ENCODE peak calls at places on chromosomes 1 and 21, in eight cellular contexts. One of them, this sample, is unnamed.
A peak's percentile ranks its signal among the peaks of the same experiment; 100 is the strongest.

GRCh38 chr1:7842517-7842916 is 10.3 kb downstream of the UTS2 start:
- DNase-seq in lower lobe of right lung: no peak
- DNase-seq in tibial nerve: no peak
- DNase-seq in upper lobe of right lung: no peak
- DNase-seq in heart right ventricle: no peak
- DNase-seq in esophagus squamous epithelium: no peak
- DNase-seq in astrocyte: no peak
- DNase-seq in aorta: no peak
- DNase-seq in this sample: no peak

GRCh38 chr1:115668579-115668978 is 26.8 kb downstream of the VANGL1 start:
- DNase-seq in lower lobe of right lung: no peak
- DNase-seq in tibial nerve: no peak
- DNase-seq in upper lobe of right lung: no peak
- DNase-seq in heart right ventricle: no peak
- DNase-seq in esophagus squamous epithelium: no peak
- DNase-seq in astrocyte: peak; percentile 82
- DNase-seq in aorta: no peak
- DNase-seq in this sample: no peak

GRCh38 chr1:67204298-67204697 is 38.0 kb downstream of the IL23R start:
- DNase-seq in lower lobe of right lung: no peak
- DNase-seq in tibial nerve: no peak
- DNase-seq in upper lobe of right lung: no peak
- DNase-seq in heart right ventricle: no peak
- DNase-seq in esophagus squamous epithelium: no peak
- DNase-seq in astrocyte: no peak
- DNase-seq in aorta: no peak
- DNase-seq in this sample: no peak

GRCh38 chr1:219928791-219929118 is 398 bp upstream of the SLC30A10 start:
- DNase-seq in lower lobe of right lung: no peak
- DNase-seq in tibial nerve: no peak
- DNase-seq in upper lobe of right lung: no peak
- DNase-seq in heart right ventricle: no peak
- DNase-seq in esophagus squamous epithelium: no peak
- DNase-seq in astrocyte: no peak
- DNase-seq in aorta: no peak
- DNase-seq in this sample: no peak

GRCh38 chr1:75136921-75137641 is 2.9 kb downstream of the LHX8 start:
- DNase-seq in lower lobe of right lung: no peak
- DNase-seq in tibial nerve: no peak
- DNase-seq in upper lobe of right lung: no peak
- DNase-seq in heart right ventricle: no peak
- DNase-seq in esophagus squamous epithelium: no peak
- DNase-seq in astrocyte: no peak
- DNase-seq in aorta: no peak
- DNase-seq in this sample: no peak

GRCh38 chr1:230643887-230644286 is 1.6 kb downstream of the COG2 start:
- DNase-seq in lower lobe of right lung: no peak
- DNase-seq in tibial nerve: no peak
- DNase-seq in upper lobe of right lung: no peak
- DNase-seq in heart right ventricle: no peak
- DNase-seq in esophagus squamous epithelium: no peak
- DNase-seq in astrocyte: peak; percentile 34
- DNase-seq in aorta: no peak
- DNase-seq in this sample: no peak

GRCh38 chr1:202745313-202745888 is 35.1 kb upstream of the SYT2 start:
- DNase-seq in lower lobe of right lung: no peak
- DNase-seq in tibial nerve: no peak
- DNase-seq in upper lobe of right lung: no peak
- DNase-seq in heart right ventricle: no peak
- DNase-seq in esophagus squamous epithelium: no peak
- DNase-seq in astrocyte: no peak
- DNase-seq in aorta: no peak
- DNase-seq in this sample: no peak

GRCh38 chr1:9500756-9501754 is 38.2 kb upstream of the SLC25A33 start:
- DNase-seq in lower lobe of right lung: no peak
- DNase-seq in tibial nerve: no peak
- DNase-seq in upper lobe of right lung: no peak
- DNase-seq in heart right ventricle: no peak
- DNase-seq in esophagus squamous epithelium: no peak
- DNase-seq in astrocyte: no peak
- DNase-seq in aorta: no peak
- DNase-seq in this sample: no peak

GRCh38 chr21:32136546-32136945 is 142.3 kb downstream of the MIS18A start:
- DNase-seq in lower lobe of right lung: no peak
- DNase-seq in tibial nerve: no peak
- DNase-seq in upper lobe of right lung: no peak
- DNase-seq in heart right ventricle: no peak
- DNase-seq in esophagus squamous epithelium: no peak
- DNase-seq in astrocyte: no peak
- DNase-seq in aorta: no peak
- DNase-seq in this sample: no peak

GRCh38 chr1:91650764-91651163 is 150.1 kb downstream of the CDC7 start:
- DNase-seq in lower lobe of right lung: no peak
- DNase-seq in tibial nerve: peak; percentile 61
- DNase-seq in upper lobe of right lung: no peak
- DNase-seq in heart right ventricle: peak; percentile 19
- DNase-seq in esophagus squamous epithelium: no peak
- DNase-seq in astrocyte: peak; percentile 97
- DNase-seq in aorta: peak; percentile 82
- DNase-seq in this sample: no peak

GRCh38 chr1:182888736-182889531 is 49.8 kb downstream of the DHX9 start:
- DNase-seq in lower lobe of right lung: no peak
- DNase-seq in tibial nerve: no peak
- DNase-seq in upper lobe of right lung: no peak
- DNase-seq in heart right ventricle: no peak
- DNase-seq in esophagus squamous epithelium: no peak
- DNase-seq in astrocyte: peak; percentile 48
- DNase-seq in aorta: no peak
- DNase-seq in this sample: no peak

GRCh38 chr1:157878059-157878458 is 36.5 kb upstream of the CD5L start:
- DNase-seq in lower lobe of right lung: no peak
- DNase-seq in tibial nerve: no peak
- DNase-seq in upper lobe of right lung: no peak
- DNase-seq in heart right ventricle: no peak
- DNase-seq in esophagus squamous epithelium: no peak
- DNase-seq in astrocyte: peak; percentile 16
- DNase-seq in aorta: no peak
- DNase-seq in this sample: no peak

DNA sequence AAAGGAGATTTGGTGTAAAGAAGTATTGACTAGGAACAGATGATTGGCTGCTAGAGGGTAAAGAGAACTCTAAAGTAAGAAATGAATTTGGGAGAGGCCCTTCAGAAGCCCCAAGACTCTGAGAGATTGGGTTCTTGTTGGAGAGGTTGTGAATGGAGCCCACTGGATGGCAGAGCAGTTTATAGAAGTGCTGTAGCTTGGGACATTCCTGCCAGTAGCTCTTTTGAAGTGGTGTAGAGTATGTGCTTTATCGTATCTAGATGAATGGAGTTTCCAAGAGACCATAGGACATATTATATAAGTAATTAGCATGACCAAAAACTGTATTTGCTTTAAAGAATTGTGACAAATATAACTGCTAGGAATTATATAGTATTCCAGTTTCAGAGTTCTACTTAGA is 21.3 kb downstream of the USP25 start:
- DNase-seq in lower lobe of right lung: no peak
- DNase-seq in tibial nerve: no peak
- DNase-seq in upper lobe of right lung: no peak
- DNase-seq in heart right ventricle: no peak
- DNase-seq in esophagus squamous epithelium: no peak
- DNase-seq in astrocyte: no peak
- DNase-seq in aorta: no peak
- DNase-seq in this sample: no peak
- H3K4me1 ChIP-seq in lower lobe of right lung: peaks cover 80% of the 10 kb centered on the region
- H3K4me1 ChIP-seq in tibial nerve: peaks cover 24% of the 10 kb centered on the region
- H3K4me1 ChIP-seq in upper lobe of right lung: peaks cover 49% of the 10 kb centered on the region
- H3K4me1 ChIP-seq in heart right ventricle: peaks cover 38% of the 10 kb centered on the region
- H3K4me1 ChIP-seq in esophagus squamous epithelium: peaks cover 11% of the 10 kb centered on the region
- H3K4me1 ChIP-seq in astrocyte: peaks cover 6% of the 10 kb centered on the region
- H3K4me1 ChIP-seq in aorta: peaks cover 7% of the 10 kb centered on the region
- H3K4me1 ChIP-seq in this sample: peaks cover 68% of the 10 kb centered on the region

GRCh38 chr1:109984456-109985250 is at the start of gene AHCYL1:
- DNase-seq in lower lobe of right lung: peak; percentile 100
- DNase-seq in tibial nerve: peak; percentile 99
- DNase-seq in upper lobe of right lung: peak; percentile 100
- DNase-seq in heart right ventricle: peak; percentile 100
- DNase-seq in esophagus squamous epithelium: peak; percentile 98
- DNase-seq in astrocyte: peak; percentile 96
- DNase-seq in aorta: peak; percentile 100
- DNase-seq in this sample: peak; percentile 98

GRCh38 chr1:109986054-109986444 is 1.5 kb downstream of the AHCYL1 start:
- DNase-seq in lower lobe of right lung: no peak
- DNase-seq in tibial nerve: no peak
- DNase-seq in upper lobe of right lung: no peak
- DNase-seq in heart right ventricle: no peak
- DNase-seq in esophagus squamous epithelium: no peak
- DNase-seq in astrocyte: no peak
- DNase-seq in aorta: no peak
- DNase-seq in this sample: no peak

GRCh38 chr1:109985251-109986053 is 887 bp downstream of the AHCYL1 start:
- DNase-seq in lower lobe of right lung: no peak
- DNase-seq in tibial nerve: no peak
- DNase-seq in upper lobe of right lung: no peak
- DNase-seq in heart right ventricle: no peak
- DNase-seq in esophagus squamous epithelium: no peak
- DNase-seq in astrocyte: no peak
- DNase-seq in aorta: no peak
- DNase-seq in this sample: no peak

GRCh38 chr1:109983380-109984189 is 980 bp upstream of the AHCYL1 start:
- DNase-seq in lower lobe of right lung: no peak
- DNase-seq in tibial nerve: no peak
- DNase-seq in upper lobe of right lung: no peak
- DNase-seq in heart right ventricle: no peak
- DNase-seq in esophagus squamous epithelium: no peak
- DNase-seq in astrocyte: no peak
- DNase-seq in aorta: no peak
- DNase-seq in this sample: no peak

GRCh38 chr1:109984190-109984455 is 442 bp upstream of the AHCYL1 start:
- DNase-seq in lower lobe of right lung: no peak
- DNase-seq in tibial nerve: no peak
- DNase-seq in upper lobe of right lung: no peak
- DNase-seq in heart right ventricle: no peak
- DNase-seq in esophagus squamous epithelium: no peak
- DNase-seq in astrocyte: no peak
- DNase-seq in aorta: no peak
- DNase-seq in this sample: no peak
- H3K4me3 ChIP-seq in lower lobe of right lung: peak overlapping the region; percentile 85
- H3K4me3 ChIP-seq in tibial nerve: no peak overlapping the region
- H3K4me3 ChIP-seq in upper lobe of right lung: no peak overlapping the region
- H3K4me3 ChIP-seq in heart right ventricle: peak overlapping the region; percentile 70
- H3K4me3 ChIP-seq in esophagus squamous epithelium: no peak overlapping the region
- H3K4me3 ChIP-seq in astrocyte: peak overlapping the region; percentile 90
- H3K4me3 ChIP-seq in aorta: no peak overlapping the region
- H3K4me3 ChIP-seq in this sample: no peak overlapping the region

DNA sequence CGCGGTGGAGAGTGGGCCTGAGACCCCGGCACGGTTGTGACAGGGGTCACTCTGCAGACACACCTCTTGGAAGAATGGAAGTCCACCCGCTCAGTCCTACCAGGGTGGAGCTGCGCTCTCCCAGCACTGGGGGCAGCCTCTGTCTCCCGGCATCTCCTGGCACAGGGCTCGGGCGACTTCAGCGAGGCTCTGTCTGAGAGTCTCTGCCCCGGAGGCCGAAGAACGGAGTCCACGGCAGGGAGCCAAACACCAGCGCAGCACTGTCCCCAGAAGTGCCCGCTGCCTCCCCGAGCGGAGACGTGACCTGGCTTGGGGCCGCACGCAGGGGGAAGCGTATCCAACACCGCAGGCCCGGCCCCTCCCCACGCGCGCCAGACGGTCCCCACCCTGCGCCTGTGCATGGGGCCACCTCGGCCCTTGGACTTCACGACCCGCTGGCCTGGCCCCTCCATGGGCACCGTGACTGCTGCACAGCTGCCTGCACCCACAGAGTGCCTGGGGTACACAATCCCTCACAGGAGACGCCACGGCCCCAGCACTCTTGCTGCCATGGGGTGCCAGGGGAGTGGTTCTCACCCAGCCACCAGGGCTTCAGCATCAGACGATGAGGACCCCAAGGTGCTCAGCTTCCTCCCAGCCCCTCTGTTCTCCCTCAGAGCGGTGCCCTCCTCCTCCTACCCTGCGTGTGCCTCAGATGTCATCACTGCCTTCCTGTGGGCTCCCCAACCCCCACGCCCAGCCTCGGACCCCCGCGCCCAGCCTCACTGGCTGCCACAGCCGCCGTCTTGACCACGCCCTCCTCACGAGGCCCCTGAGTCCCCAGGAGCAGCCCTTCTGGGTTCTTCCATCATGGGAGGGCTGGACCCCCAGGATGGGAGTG is 14.9 kb upstream of the RNF223 start:
- DNase-seq in lower lobe of right lung: peak; percentile 41
- DNase-seq in tibial nerve: no peak
- DNase-seq in upper lobe of right lung: peak; percentile 62
- DNase-seq in heart right ventricle: no peak
- DNase-seq in esophagus squamous epithelium: no peak
- DNase-seq in astrocyte: no peak
- DNase-seq in aorta: no peak
- DNase-seq in this sample: no peak
- H3K4me1 ChIP-seq in lower lobe of right lung: no peaks in the 10 kb centered on the region
- H3K4me1 ChIP-seq in tibial nerve: no peaks in the 10 kb centered on the region
- H3K4me1 ChIP-seq in upper lobe of right lung: no peaks in the 10 kb centered on the region
- H3K4me1 ChIP-seq in heart right ventricle: no peaks in the 10 kb centered on the region
- H3K4me1 ChIP-seq in esophagus squamous epithelium: no peaks in the 10 kb centered on the region
- H3K4me1 ChIP-seq in astrocyte: no peaks in the 10 kb centered on the region
- H3K4me1 ChIP-seq in aorta: no peaks in the 10 kb centered on the region
- H3K4me1 ChIP-seq in this sample: no peaks in the 10 kb centered on the region

GRCh38 chr21:35361984-35362383 is 312.9 kb upstream of the RUNX1 start:
- DNase-seq in lower lobe of right lung: no peak
- DNase-seq in tibial nerve: no peak
- DNase-seq in upper lobe of right lung: no peak
- DNase-seq in heart right ventricle: no peak
- DNase-seq in esophagus squamous epithelium: no peak
- DNase-seq in astrocyte: no peak
- DNase-seq in aorta: no peak
- DNase-seq in this sample: no peak

GRCh38 chr21:35360870-35361570 is 311.9 kb upstream of the RUNX1 start:
- DNase-seq in lower lobe of right lung: no peak
- DNase-seq in tibial nerve: no peak
- DNase-seq in upper lobe of right lung: no peak
- DNase-seq in heart right ventricle: no peak
- DNase-seq in esophagus squamous epithelium: no peak
- DNase-seq in astrocyte: no peak
- DNase-seq in aorta: no peak
- DNase-seq in this sample: no peak

GRCh38 chr21:35357041-35357780 is 308.1 kb upstream of the RUNX1 start:
- DNase-seq in lower lobe of right lung: no peak
- DNase-seq in tibial nerve: no peak
- DNase-seq in upper lobe of right lung: no peak
- DNase-seq in heart right ventricle: no peak
- DNase-seq in esophagus squamous epithelium: no peak
- DNase-seq in astrocyte: no peak
- DNase-seq in aorta: no peak
- DNase-seq in this sample: no peak

GRCh38 chr21:35358008-35358407 is 308.9 kb upstream of the RUNX1 start:
- DNase-seq in lower lobe of right lung: no peak
- DNase-seq in tibial nerve: no peak
- DNase-seq in upper lobe of right lung: no peak
- DNase-seq in heart right ventricle: no peak
- DNase-seq in esophagus squamous epithelium: no peak
- DNase-seq in astrocyte: no peak
- DNase-seq in aorta: no peak
- DNase-seq in this sample: no peak

GRCh38 chr21:35359076-35359475 is 310.0 kb upstream of the RUNX1 start:
- DNase-seq in lower lobe of right lung: no peak
- DNase-seq in tibial nerve: no peak
- DNase-seq in upper lobe of right lung: no peak
- DNase-seq in heart right ventricle: no peak
- DNase-seq in esophagus squamous epithelium: no peak
- DNase-seq in astrocyte: no peak
- DNase-seq in aorta: no peak
- DNase-seq in this sample: no peak
- H3K4me3 ChIP-seq in lower lobe of right lung: no peak overlapping the region
- H3K4me3 ChIP-seq in tibial nerve: no peak overlapping the region
- H3K4me3 ChIP-seq in upper lobe of right lung: no peak overlapping the region
- H3K4me3 ChIP-seq in heart right ventricle: no peak overlapping the region
- H3K4me3 ChIP-seq in esophagus squamous epithelium: no peak overlapping the region
- H3K4me3 ChIP-seq in astrocyte: no peak overlapping the region
- H3K4me3 ChIP-seq in aorta: no peak overlapping the region
- H3K4me3 ChIP-seq in this sample: no peak overlapping the region